ENCODE peak calls at places on chromosomes 1 and 21, in seven cellular contexts. I, Q, G, J, S, E and X are unnamed samples. For H3K4me1 and H3K27me3, the result is how much of the 10 kb centered on the place peaks cover.

GRCh38 chr1:167221126-167221803 is 579 bp downstream of the POU2F1 start:
- DNase-seq in I (peak), Q (peak), G (no peak), J (peak), S (no peak), E (no peak), X (no peak)

GRCh38 chr21:25506268-25506667 is 101.0 kb downstream of the MRPL39 start:
- DNase-seq in I (no peak), Q (no peak), G (no peak), J (no peak), S (no peak), E (no peak), X (no peak)

GRCh38 chr1:36085686-36086526 is 2.0 kb downstream of the TEKT2 start:
- DNase-seq in I (no peak), Q (no peak), G (no peak), J (no peak), S (no peak), E (no peak), X (no peak)

GRCh38 chr1:103569493-103569892 is 1.9 kb upstream of the AMY2B start:
- DNase-seq in I (no peak), Q (no peak), G (peak), J (no peak), S (no peak), E (no peak), X (no peak)

GRCh38 chr1:9922342-9922741 is 12.3 kb upstream of the CTNNBIP1 start:
- DNase-seq in I (no peak), Q (peak), G (no peak), J (no peak), S (no peak), E (no peak), X (no peak)

GRCh38 chr1:86965012-86965826 is 50.8 kb downstream of the HS2ST1 start:
- DNase-seq in I (no peak), Q (peak), G (no peak), J (peak), S (peak), E (no peak), X (no peak)

GRCh38 chr1:165896277-165896676 is 68.9 kb downstream of the UCK2 start:
- DNase-seq in I (no peak), Q (no peak), G (no peak), J (peak), S (peak), E (no peak), X (peak)

GRCh38 chr1:165949335-165950130 is 122.1 kb downstream of the UCK2 start:
- DNase-seq in I (no peak), Q (peak), G (no peak), J (no peak), S (no peak), E (no peak), X (no peak)

GRCh38 chr1:79792212-79792575 is 785.7 kb upstream of the ADGRL4 start:
- DNase-seq in I (no peak), Q (no peak), G (no peak), J (peak), S (peak), E (no peak), X (no peak)

GRCh38 chr1:116435806-116436486 is 62.9 kb downstream of the ATP1A1 start:
- DNase-seq in I (no peak), Q (no peak), G (no peak), J (no peak), S (no peak), E (no peak), X (no peak)

GRCh38 chr21:46550511-46550941 is 54.4 kb downstream of the S100B start:
- DNase-seq in I (no peak), Q (no peak), G (no peak), J (no peak), S (no peak), E (no peak), X (no peak)

GRCh38 chr21:45475797-45476570 is 66.3 kb downstream of the SLC19A1 start:
- DNase-seq in I (no peak), Q (no peak), G (peak), J (no peak), S (no peak), E (no peak), X (no peak)

GRCh38 chr1:167120899-167121298 is 27.0 kb downstream of the STYXL2 start:
- DNase-seq in I (no peak), Q (no peak), G (no peak), J (no peak), S (no peak), E (no peak), X (no peak)

GRCh38 chr1:42961560-42962091 is 3.0 kb upstream of the SLC2A1 start:
- DNase-seq in I (no peak), Q (no peak), G (no peak), J (no peak), S (peak), E (no peak), X (no peak)

GRCh38 chr1:85200367-85200869 is 398 bp downstream of the SYDE2 start:
- DNase-seq in I (no peak), Q (peak), G (peak), J (peak), S (no peak), E (peak), X (peak)

GRCh38 chr1:180571832-180572636 is 13.3 kb downstream of the OVAAL start:
- DNase-seq in I (no peak), Q (no peak), G (no peak), J (peak), S (no peak), E (no peak), X (no peak)

GRCh38 chr1:77282866-77283539 is 1.2 kb downstream of the AK5 start:
- DNase-seq in I (no peak), Q (peak), G (peak), J (no peak), S (no peak), E (no peak), X (no peak)

GRCh38 chr1:234699795-234700665 is 90.1 kb upstream of the IRF2BP2 start:
- DNase-seq in I (no peak), Q (no peak), G (no peak), J (peak), S (peak), E (peak), X (peak)

GRCh38 chr1:224500802-224501201 is 66.2 kb upstream of the WDR26 start:
- DNase-seq in I (no peak), Q (no peak), G (no peak), J (no peak), S (no peak), E (no peak), X (no peak)

GRCh38 chr1:234730542-234731370 is 120.8 kb upstream of the IRF2BP2 start:
- DNase-seq in I (no peak), Q (no peak), G (no peak), J (no peak), S (no peak), E (no peak), X (no peak)

GRCh38 chr1:161835963-161836362 is 69.8 kb downstream of the ATF6 start:
- DNase-seq in I (no peak), Q (no peak), G (no peak), J (no peak), S (peak), E (no peak), X (no peak)

GRCh38 chr1:152646656-152647055 is 16.5 kb upstream of the LCE2D start:
- DNase-seq in I (no peak), Q (no peak), G (no peak), J (no peak), S (no peak), E (no peak), X (no peak)

GRCh38 chr1:230976825-230977747 is 1.6 kb downstream of the TTC13 start:
- DNase-seq in I (no peak), Q (no peak), G (no peak), J (no peak), S (no peak), E (no peak), X (no peak)

GRCh38 chr21:33265664-33266049 is 510 bp upstream of the IL10RB start:
- DNase-seq in I (peak), Q (peak), G (peak), J (peak), S (no peak), E (no peak), X (no peak)

GRCh38 chr1:210252621-210253041 is 20.0 kb downstream of the SERTAD4 start:
- DNase-seq in I (peak), Q (peak), G (peak), J (no peak), S (no peak), E (no peak), X (no peak)

GRCh38 chr1:56569661-56570060 is 9.7 kb downstream of the PLPP3 start:
- DNase-seq in I (no peak), Q (no peak), G (no peak), J (peak), S (no peak), E (no peak), X (no peak)

GRCh38 chr1:2202843-2203601 is 8.4 kb upstream of the FAAP20 start:
- DNase-seq in I (no peak), Q (no peak), G (peak), J (no peak), S (no peak), E (no peak), X (no peak)

GRCh38 chr1:145985502-145986439 is 10.6 kb downstream of the TXNIP start:
- DNase-seq in I (peak), Q (no peak), G (peak), J (peak), S (peak), E (peak), X (peak)
- H3K4me1 ChIP-seq in I (half or more), Q (under half), G (half or more), J (under half), S (under half), E (under half), X (under half)

GRCh38 chr1:41878911-41879310 is 39.8 kb downstream of the HIVEP3 start:
- DNase-seq in I (no peak), Q (no peak), G (no peak), J (no peak), S (no peak), E (no peak), X (no peak)
- H3K27me3 ChIP-seq in I (under half), Q (under half), G (under half), J (under half), S (under half), E (under half), X (under half)

GRCh38 chr1:173408886-173409285 is 68.2 kb upstream of the PRDX6 start:
- DNase-seq in I (no peak), Q (no peak), G (no peak), J (no peak), S (no peak), E (no peak), X (no peak)

GRCh38 chr1:173407846-173408245 is 69.3 kb upstream of the PRDX6 start:
- DNase-seq in I (no peak), Q (no peak), G (no peak), J (no peak), S (no peak), E (no peak), X (no peak)

GRCh38 chr1:173410794-173411236 is 66.3 kb upstream of the PRDX6 start:
- DNase-seq in I (no peak), Q (no peak), G (no peak), J (no peak), S (no peak), E (no peak), X (no peak)

GRCh38 chr1:173410133-173410793 is 66.9 kb upstream of the PRDX6 start:
- DNase-seq in I (no peak), Q (no peak), G (no peak), J (no peak), S (peak), E (no peak), X (peak)

DNA sequence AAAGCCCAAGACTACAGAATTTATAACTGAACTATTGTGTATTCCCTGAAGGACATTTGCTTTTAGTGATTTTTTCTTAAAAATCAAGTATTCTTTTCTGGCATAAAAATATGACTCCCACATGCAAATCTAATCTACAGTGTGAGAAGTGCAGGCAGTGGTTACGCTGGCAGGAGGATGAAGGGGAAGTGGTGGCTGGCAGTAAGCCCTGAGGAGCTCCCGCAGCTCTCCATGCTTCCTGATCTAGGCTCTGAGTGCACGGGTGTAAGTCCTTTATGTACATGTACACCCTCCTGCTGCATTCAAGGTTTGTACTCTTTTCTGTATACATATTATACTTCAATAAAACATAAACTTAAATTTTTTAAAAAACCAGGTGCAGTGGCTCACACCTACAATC is 67.5 kb upstream of the PRDX6 start:
- DNase-seq in I (peak), Q (no peak), G (peak), J (peak), S (peak), E (no peak), X (no peak)
- H3K27ac ChIP-seq in I (no peak), Q (no peak), G (no peak), J (no peak), S (no peak), E (no peak), X (no peak)

DNA sequence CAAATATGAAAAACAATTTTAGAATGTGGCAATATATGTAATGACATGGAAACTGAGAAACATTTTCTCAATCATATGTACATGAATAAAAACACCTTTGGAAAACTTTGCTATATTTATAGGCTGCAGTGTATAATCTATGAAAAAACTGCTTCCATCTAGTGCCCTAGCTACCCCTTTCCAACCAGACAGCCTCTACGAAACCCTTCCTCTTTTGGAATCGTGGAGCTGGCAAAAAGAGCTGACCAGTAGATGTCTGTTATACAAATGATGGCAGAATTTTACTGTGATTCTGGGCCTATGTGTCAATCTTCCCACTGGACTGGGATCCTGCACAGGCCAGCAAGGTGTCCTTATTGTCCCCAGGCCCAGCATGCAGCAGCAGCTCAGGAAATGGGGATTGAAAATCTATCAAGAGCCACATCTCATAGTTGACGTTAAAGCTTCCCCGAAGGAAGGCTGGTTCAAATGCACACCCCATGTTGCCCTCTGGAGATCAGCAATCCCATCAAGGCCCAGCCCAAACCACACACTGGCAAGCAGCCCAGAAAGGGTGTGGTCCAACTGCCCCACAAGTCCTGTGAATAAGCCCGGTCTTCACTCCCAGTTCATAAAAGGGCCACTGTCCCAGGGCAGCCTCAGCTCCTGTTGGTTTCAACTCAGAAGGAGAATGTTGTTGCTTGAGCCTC is 8.9 kb upstream of the FAM20B start:
- DNase-seq in I (peak), Q (no peak), G (peak), J (peak), S (peak), E (peak), X (peak)
- H3K4me1 ChIP-seq in I (under half), Q (under half), G (under half), J (under half), S (under half), E (under half), X (under half)